ENCODE peak calls at places on chromosomes 3 and 15, in eight cellular contexts. One of them, this sample, is unnamed. For H3K4me1, the result is how much of the 10 kb centered on the place peaks cover.

GRCh38 chr3:150216041-150216811 is 191.9 kb upstream of the TSC22D2 start:
- DNase-seq in adrenal gland: no peak
- DNase-seq in fibroblast of lung: peak
- DNase-seq in SK-N-SH: peak
- DNase-seq in vagina: no peak
- DNase-seq in IMR-90: peak
- DNase-seq in mesendoderm: peak
- DNase-seq in right lobe of liver: no peak
- DNase-seq in this sample: peak

GRCh38 chr3:137946341-137946973 is 63.5 kb upstream of the CLDN18 start:
- DNase-seq in fibroblast of lung: peak
- DNase-seq in mesendoderm: peak
- DNase-seq in adrenal gland: peak
- DNase-seq in SK-N-SH: peak
- DNase-seq in vagina: no peak
- DNase-seq in right lobe of liver: no peak
- DNase-seq in IMR-90: peak
- DNase-seq in this sample: peak

GRCh38 chr15:72202302-72202701 is 4.7 kb upstream of the GRAMD2A start:
- DNase-seq in IMR-90: no peak
- DNase-seq in right lobe of liver: no peak
- DNase-seq in vagina: no peak
- DNase-seq in fibroblast of lung: no peak
- DNase-seq in adrenal gland: no peak
- DNase-seq in mesendoderm: no peak
- DNase-seq in SK-N-SH: no peak
- DNase-seq in this sample: no peak

GRCh38 chr3:178170698-178171535 is 365.3 kb upstream of the KCNMB2 start:
- DNase-seq in vagina: no peak
- DNase-seq in fibroblast of lung: peak
- DNase-seq in mesendoderm: peak
- DNase-seq in IMR-90: peak
- DNase-seq in right lobe of liver: no peak
- DNase-seq in SK-N-SH: peak
- DNase-seq in adrenal gland: no peak
- DNase-seq in this sample: peak

GRCh38 chr15:25989327-25989726 is 126.2 kb upstream of the ATP10A start:
- DNase-seq in adrenal gland: no peak
- DNase-seq in vagina: no peak
- DNase-seq in mesendoderm: peak
- DNase-seq in SK-N-SH: no peak
- DNase-seq in IMR-90: no peak
- DNase-seq in right lobe of liver: no peak
- DNase-seq in fibroblast of lung: no peak
- DNase-seq in this sample: no peak

GRCh38 chr3:157594413-157594812 is 91.2 kb upstream of the VEPH1 start:
- DNase-seq in adrenal gland: no peak
- DNase-seq in right lobe of liver: no peak
- DNase-seq in vagina: no peak
- DNase-seq in IMR-90: no peak
- DNase-seq in fibroblast of lung: peak
- DNase-seq in mesendoderm: peak
- DNase-seq in SK-N-SH: no peak
- DNase-seq in this sample: no peak

GRCh38 chr15:26051771-26052685 is 188.9 kb upstream of the ATP10A start:
- DNase-seq in IMR-90: no peak
- DNase-seq in vagina: no peak
- DNase-seq in right lobe of liver: no peak
- DNase-seq in SK-N-SH: no peak
- DNase-seq in fibroblast of lung: peak
- DNase-seq in mesendoderm: no peak
- DNase-seq in adrenal gland: peak
- DNase-seq in this sample: peak

GRCh38 chr15:92106691-92107090 is 253.2 kb downstream of the SLCO3A1 start:
- DNase-seq in vagina: no peak
- DNase-seq in right lobe of liver: no peak
- DNase-seq in fibroblast of lung: no peak
- DNase-seq in SK-N-SH: no peak
- DNase-seq in adrenal gland: no peak
- DNase-seq in IMR-90: no peak
- DNase-seq in mesendoderm: no peak
- DNase-seq in this sample: no peak

GRCh38 chr15:74614744-74615312 is 808 bp upstream of the CLK3 start:
- DNase-seq in fibroblast of lung: peak
- DNase-seq in IMR-90: peak
- DNase-seq in vagina: no peak
- DNase-seq in right lobe of liver: peak
- DNase-seq in SK-N-SH: peak
- DNase-seq in adrenal gland: peak
- DNase-seq in mesendoderm: peak
- DNase-seq in this sample: peak

GRCh38 chr3:83941990-83942710 is 1016.6 kb upstream of the CADM2 start:
- DNase-seq in adrenal gland: no peak
- DNase-seq in mesendoderm: no peak
- DNase-seq in vagina: no peak
- DNase-seq in SK-N-SH: no peak
- DNase-seq in right lobe of liver: no peak
- DNase-seq in fibroblast of lung: no peak
- DNase-seq in IMR-90: no peak
- DNase-seq in this sample: no peak

GRCh38 chr15:31776039-31776438 is 254.3 kb upstream of the CHRNA7 start:
- DNase-seq in SK-N-SH: no peak
- DNase-seq in IMR-90: no peak
- DNase-seq in adrenal gland: no peak
- DNase-seq in mesendoderm: no peak
- DNase-seq in fibroblast of lung: no peak
- DNase-seq in right lobe of liver: no peak
- DNase-seq in vagina: no peak
- DNase-seq in this sample: no peak

GRCh38 chr3:172707967-172708366 is 2.9 kb downstream of the NCEH1 start:
- DNase-seq in adrenal gland: no peak
- DNase-seq in SK-N-SH: no peak
- DNase-seq in fibroblast of lung: peak
- DNase-seq in IMR-90: peak
- DNase-seq in mesendoderm: no peak
- DNase-seq in vagina: no peak
- DNase-seq in right lobe of liver: no peak
- DNase-seq in this sample: peak

GRCh38 chr3:105752791-105753415 is 115.9 kb downstream of the CBLB start:
- DNase-seq in fibroblast of lung: no peak
- DNase-seq in IMR-90: no peak
- DNase-seq in SK-N-SH: peak
- DNase-seq in right lobe of liver: no peak
- DNase-seq in adrenal gland: no peak
- DNase-seq in vagina: no peak
- DNase-seq in mesendoderm: peak
- DNase-seq in this sample: peak

DNA sequence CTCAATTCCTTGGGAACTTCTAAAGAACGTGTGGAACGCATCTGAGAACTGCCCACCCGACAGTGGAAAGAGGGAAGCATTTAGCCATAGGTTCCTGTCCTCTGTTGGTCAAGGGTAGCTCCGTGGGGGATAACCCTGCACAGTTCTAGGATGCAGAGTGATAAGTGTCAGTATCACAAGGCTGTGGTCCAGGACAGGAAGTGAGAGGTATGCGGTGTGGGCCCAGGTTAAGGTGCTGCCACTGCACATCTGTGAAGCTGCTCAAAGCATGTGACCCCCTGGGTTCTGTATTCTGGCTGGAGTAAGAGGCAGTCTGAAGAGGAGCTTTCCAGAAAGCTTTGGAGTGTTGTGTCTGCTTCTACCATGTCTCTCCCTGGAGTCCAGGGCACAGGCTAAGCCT is 51.7 kb upstream of the HES1 start:
- DNase-seq in fibroblast of lung: no peak
- DNase-seq in IMR-90: no peak
- DNase-seq in vagina: no peak
- DNase-seq in right lobe of liver: no peak
- DNase-seq in SK-N-SH: no peak
- DNase-seq in mesendoderm: no peak
- DNase-seq in adrenal gland: no peak
- DNase-seq in this sample: no peak
- H3K4me1 ChIP-seq in fibroblast of lung: under half
- H3K4me1 ChIP-seq in IMR-90: under half
- H3K4me1 ChIP-seq in vagina: under half
- H3K4me1 ChIP-seq in right lobe of liver: under half
- H3K4me1 ChIP-seq in SK-N-SH: under half
- H3K4me1 ChIP-seq in mesendoderm: under half
- H3K4me1 ChIP-seq in adrenal gland: under half
- H3K4me1 ChIP-seq in this sample: under half

GRCh38 chr15:98883504-98883903 is 124.1 kb downstream of the PGPEP1L start:
- DNase-seq in adrenal gland: no peak
- DNase-seq in mesendoderm: no peak
- DNase-seq in IMR-90: no peak
- DNase-seq in right lobe of liver: no peak
- DNase-seq in fibroblast of lung: no peak
- DNase-seq in vagina: no peak
- DNase-seq in SK-N-SH: no peak
- DNase-seq in this sample: no peak

GRCh38 chr15:98878862-98879261 is 128.7 kb downstream of the PGPEP1L start:
- DNase-seq in SK-N-SH: no peak
- DNase-seq in right lobe of liver: no peak
- DNase-seq in fibroblast of lung: no peak
- DNase-seq in mesendoderm: no peak
- DNase-seq in IMR-90: no peak
- DNase-seq in adrenal gland: peak
- DNase-seq in vagina: no peak
- DNase-seq in this sample: no peak

GRCh38 chr15:98884894-98885293 is 122.7 kb downstream of the PGPEP1L start:
- DNase-seq in IMR-90: no peak
- DNase-seq in SK-N-SH: no peak
- DNase-seq in fibroblast of lung: no peak
- DNase-seq in mesendoderm: no peak
- DNase-seq in vagina: no peak
- DNase-seq in adrenal gland: no peak
- DNase-seq in right lobe of liver: no peak
- DNase-seq in this sample: no peak

GRCh38 chr15:98878172-98878571 is 129.4 kb downstream of the PGPEP1L start:
- DNase-seq in mesendoderm: no peak
- DNase-seq in adrenal gland: no peak
- DNase-seq in vagina: no peak
- DNase-seq in IMR-90: peak
- DNase-seq in fibroblast of lung: peak
- DNase-seq in right lobe of liver: no peak
- DNase-seq in SK-N-SH: no peak
- DNase-seq in this sample: peak

DNA sequence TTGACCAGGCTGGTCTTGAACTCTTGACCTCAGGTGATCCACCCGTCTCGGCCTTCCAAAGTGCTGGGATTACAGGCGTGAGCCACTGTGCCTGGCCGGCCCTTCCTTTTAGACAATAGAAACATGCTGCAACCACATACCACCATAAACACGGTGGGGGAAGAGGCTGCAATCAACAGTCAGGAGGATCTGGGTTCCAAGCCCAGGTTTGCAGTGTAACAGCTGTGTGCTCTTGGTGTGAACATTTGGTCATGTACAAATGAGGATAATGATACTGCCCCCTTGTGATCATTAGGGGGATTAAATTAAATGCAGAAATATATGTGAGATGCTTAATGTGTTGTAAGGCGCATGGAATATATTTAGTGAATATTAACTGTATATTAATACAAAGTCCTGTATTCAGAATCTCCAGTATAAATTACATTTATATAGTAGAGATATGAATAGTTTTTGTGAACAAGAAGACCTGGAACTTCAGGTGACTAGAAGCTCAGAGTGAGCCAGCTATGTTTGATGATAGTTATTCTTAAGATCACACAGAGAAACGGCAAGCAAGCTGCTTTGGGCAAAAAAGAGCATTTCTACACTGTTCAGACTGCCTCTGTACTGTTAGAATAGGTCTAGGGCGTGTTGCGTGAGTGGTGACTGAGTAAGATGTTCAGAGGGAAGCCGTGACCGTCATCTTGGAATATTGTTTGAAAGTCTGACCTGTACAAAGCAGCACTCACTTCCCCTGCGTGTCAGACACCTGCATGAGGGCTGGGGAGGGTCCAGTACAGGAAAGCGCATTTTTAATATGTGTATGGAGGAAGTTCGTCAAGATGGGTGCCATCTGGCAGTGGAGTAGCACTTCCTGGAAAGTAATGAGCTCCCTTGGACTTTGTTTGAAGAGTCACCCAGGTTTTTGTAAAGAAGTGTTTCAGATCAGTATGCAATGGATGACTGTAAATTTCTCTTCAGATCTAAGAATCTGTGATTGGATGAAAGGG is 125.8 kb downstream of the PGPEP1L start:
- DNase-seq in SK-N-SH: peak
- DNase-seq in adrenal gland: no peak
- DNase-seq in right lobe of liver: no peak
- DNase-seq in vagina: no peak
- DNase-seq in mesendoderm: peak
- DNase-seq in fibroblast of lung: peak
- DNase-seq in IMR-90: peak
- DNase-seq in this sample: peak
- H3K4me1 ChIP-seq in SK-N-SH: under half
- H3K4me1 ChIP-seq in adrenal gland: under half
- H3K4me1 ChIP-seq in right lobe of liver: under half
- H3K4me1 ChIP-seq in vagina: half or more
- H3K4me1 ChIP-seq in mesendoderm: under half
- H3K4me1 ChIP-seq in fibroblast of lung: under half
- H3K4me1 ChIP-seq in IMR-90: under half
- H3K4me1 ChIP-seq in this sample: under half

GRCh38 chr3:196122688-196123046 is 40.8 kb upstream of the TFRC start:
- DNase-seq in adrenal gland: no peak
- DNase-seq in IMR-90: no peak
- DNase-seq in right lobe of liver: no peak
- DNase-seq in fibroblast of lung: no peak
- DNase-seq in mesendoderm: no peak
- DNase-seq in vagina: no peak
- DNase-seq in SK-N-SH: no peak
- DNase-seq in this sample: no peak
- H3K4me1 ChIP-seq in adrenal gland: under half
- H3K4me1 ChIP-seq in IMR-90: under half
- H3K4me1 ChIP-seq in right lobe of liver: under half
- H3K4me1 ChIP-seq in fibroblast of lung: under half
- H3K4me1 ChIP-seq in mesendoderm: under half
- H3K4me1 ChIP-seq in vagina: under half
- H3K4me1 ChIP-seq in SK-N-SH: under half
- H3K4me1 ChIP-seq in this sample: under half

GRCh38 chr15:101124731-101125558 is 126.9 kb downstream of the CHSY1 start:
- DNase-seq in right lobe of liver: no peak
- DNase-seq in mesendoderm: no peak
- DNase-seq in SK-N-SH: no peak
- DNase-seq in fibroblast of lung: peak
- DNase-seq in vagina: no peak
- DNase-seq in IMR-90: peak
- DNase-seq in adrenal gland: no peak
- DNase-seq in this sample: peak
- H3K4me1 ChIP-seq in right lobe of liver: under half
- H3K4me1 ChIP-seq in mesendoderm: under half
- H3K4me1 ChIP-seq in SK-N-SH: under half
- H3K4me1 ChIP-seq in fibroblast of lung: under half
- H3K4me1 ChIP-seq in vagina: under half
- H3K4me1 ChIP-seq in IMR-90: under half
- H3K4me1 ChIP-seq in adrenal gland: under half
- H3K4me1 ChIP-seq in this sample: half or more